ENCODE peak calls at places on chromosomes 13 and 19, in eight cellular contexts. One of them, this sample, is unnamed.

GRCh38 chr13:91398413-91399188 is at the start of gene GPC5:
- DNase-seq in pancreas: peak
- DNase-seq in NCI-H146: peak
- DNase-seq in NCI-H1092 treated with DMSO at 0.1 percent for 48 hours: peak
- DNase-seq in cardiac fibroblast: peak
- DNase-seq in mesothelial cell of epicardium: peak
- DNase-seq in AG10803: peak
- DNase-seq in T-helper 1 cell: peak
- DNase-seq in this sample: peak

GRCh38 chr19:41934849-41935374 is 6.7 kb upstream of the ERFL start:
- DNase-seq in mesothelial cell of epicardium: peak
- DNase-seq in NCI-H146: peak
- DNase-seq in T-helper 1 cell: peak
- DNase-seq in NCI-H1092 treated with DMSO at 0.1 percent for 48 hours: peak
- DNase-seq in pancreas: peak
- DNase-seq in AG10803: peak
- DNase-seq in cardiac fibroblast: peak
- DNase-seq in this sample: peak

GRCh38 chr19:46788101-46788967 is at the start of gene SLC1A5:
- DNase-seq in NCI-H146: peak
- DNase-seq in AG10803: peak
- DNase-seq in pancreas: peak
- DNase-seq in mesothelial cell of epicardium: peak
- DNase-seq in cardiac fibroblast: peak
- DNase-seq in T-helper 1 cell: peak
- DNase-seq in NCI-H1092 treated with DMSO at 0.1 percent for 48 hours: peak
- DNase-seq in this sample: peak

GRCh38 chr13:26837997-26838396 is 77.4 kb upstream of the GPR12 start:
- DNase-seq in AG10803: no peak
- DNase-seq in mesothelial cell of epicardium: no peak
- DNase-seq in pancreas: no peak
- DNase-seq in NCI-H1092 treated with DMSO at 0.1 percent for 48 hours: no peak
- DNase-seq in NCI-H146: no peak
- DNase-seq in T-helper 1 cell: no peak
- DNase-seq in cardiac fibroblast: no peak
- DNase-seq in this sample: no peak

GRCh38 chr19:45075215-45076028 is 856 bp downstream of the ZNF296 start:
- DNase-seq in T-helper 1 cell: no peak
- DNase-seq in NCI-H146: peak
- DNase-seq in mesothelial cell of epicardium: no peak
- DNase-seq in AG10803: peak
- DNase-seq in cardiac fibroblast: peak
- DNase-seq in pancreas: peak
- DNase-seq in NCI-H1092 treated with DMSO at 0.1 percent for 48 hours: no peak
- DNase-seq in this sample: peak

GRCh38 chr13:31968473-31968872 is 63.1 kb upstream of the FRY start:
- DNase-seq in cardiac fibroblast: no peak
- DNase-seq in NCI-H1092 treated with DMSO at 0.1 percent for 48 hours: no peak
- DNase-seq in NCI-H146: no peak
- DNase-seq in pancreas: peak
- DNase-seq in AG10803: no peak
- DNase-seq in T-helper 1 cell: no peak
- DNase-seq in mesothelial cell of epicardium: no peak
- DNase-seq in this sample: no peak

GRCh38 chr19:45730389-45731288 is at the start of gene FBXO46:
- DNase-seq in pancreas: peak
- DNase-seq in NCI-H146: peak
- DNase-seq in T-helper 1 cell: peak
- DNase-seq in cardiac fibroblast: peak
- DNase-seq in NCI-H1092 treated with DMSO at 0.1 percent for 48 hours: peak
- DNase-seq in mesothelial cell of epicardium: peak
- DNase-seq in AG10803: peak
- DNase-seq in this sample: peak

GRCh38 chr13:30623392-30623791 is 5.7 kb downstream of the USPL1 start:
- DNase-seq in NCI-H1092 treated with DMSO at 0.1 percent for 48 hours: no peak
- DNase-seq in AG10803: no peak
- DNase-seq in T-helper 1 cell: no peak
- DNase-seq in pancreas: no peak
- DNase-seq in mesothelial cell of epicardium: no peak
- DNase-seq in NCI-H146: no peak
- DNase-seq in cardiac fibroblast: peak
- DNase-seq in this sample: no peak

GRCh38 chr13:36840718-36841250 is 21.8 kb downstream of the RFXAP start:
- DNase-seq in mesothelial cell of epicardium: no peak
- DNase-seq in cardiac fibroblast: no peak
- DNase-seq in NCI-H146: no peak
- DNase-seq in NCI-H1092 treated with DMSO at 0.1 percent for 48 hours: no peak
- DNase-seq in AG10803: no peak
- DNase-seq in T-helper 1 cell: no peak
- DNase-seq in pancreas: no peak
- DNase-seq in this sample: no peak

GRCh38 chr19:970695-971094 is 13.4 kb upstream of the WDR18 start:
- DNase-seq in T-helper 1 cell: no peak
- DNase-seq in AG10803: no peak
- DNase-seq in mesothelial cell of epicardium: no peak
- DNase-seq in cardiac fibroblast: peak
- DNase-seq in NCI-H1092 treated with DMSO at 0.1 percent for 48 hours: no peak
- DNase-seq in NCI-H146: no peak
- DNase-seq in pancreas: no peak
- DNase-seq in this sample: no peak